ENCODE peak calls at places on chromosomes 7 and 10, in seven cellular contexts. U is IMR-90, C is H9, V is neuronal stem cell, K is mesenchymal stem cell, B is H1, S is mesendoderm. L is an unnamed sample. For H3K4me1, the result is how much of the 10 kb centered on the place peaks cover.

GRCh38 chr10:100895896-100896295 is 16.9 kb upstream of the SLF2 start:
- DNase-seq in V (no peak), U (no peak), K (no peak), C (no peak), B (no peak), S (no peak), L (no peak)

GRCh38 chr7:12244129-12244528 is 33.0 kb downstream of the TMEM106B start:
- DNase-seq in V (peak), B (peak), C (peak), U (peak), S (peak), K (peak), L (peak)

GRCh38 chr7:129176853-129177369 is 11.5 kb upstream of the SMO start:
- DNase-seq in B (no peak), S (no peak), U (no peak), V (no peak), C (no peak), K (no peak), L (no peak)

GRCh38 chr7:22669692-22670421 is 57.1 kb upstream of the IL6 start:
- DNase-seq in U (no peak), B (no peak), V (no peak), C (peak), S (peak), K (no peak), L (no peak)

GRCh38 chr10:613217-613616 is 76.3 kb downstream of the DIP2C start:
- DNase-seq in C (no peak), S (no peak), B (no peak), U (no peak), K (no peak), V (no peak), L (peak)

GRCh38 chr7:87993269-87993668 is 59.2 kb downstream of the ADAM22 start:
- DNase-seq in U (no peak), K (no peak), C (no peak), S (no peak), V (no peak), B (no peak), L (no peak)

GRCh38 chr10:58177362-58177947 is 90.2 kb downstream of the IPMK start:
- DNase-seq in U (peak), K (peak), C (no peak), B (no peak), V (no peak), S (peak), L (peak)

GRCh38 chr7:44681645-44682044 is 67.0 kb upstream of the ZMIZ2 start:
- DNase-seq in K (no peak), V (no peak), C (no peak), B (no peak), U (no peak), S (no peak), L (no peak)

GRCh38 chr10:7622969-7623368 is 43.8 kb downstream of the ITIH5 start:
- DNase-seq in U (no peak), B (peak), C (peak), K (no peak), V (peak), S (peak), L (peak)

GRCh38 chr7:130486963-130487324 is 4.9 kb upstream of the MEST start:
- DNase-seq in U (no peak), B (no peak), V (no peak), S (peak), C (no peak), K (no peak), L (peak)

GRCh38 chr7:25854608-25855497 is 297.1 kb upstream of the NFE2L3 start:
- DNase-seq in K (peak), C (peak), U (peak), S (peak), V (peak), B (peak), L (peak)

GRCh38 chr7:108094933-108095710 is 35.0 kb downstream of the LAMB4 start:
- DNase-seq in K (peak), B (no peak), S (no peak), C (no peak), U (peak), V (no peak), L (peak)

GRCh38 chr7:73577627-73578341 is 595 bp downstream of the TBL2 start:
- DNase-seq in K (peak), C (no peak), V (no peak), U (no peak), B (no peak), S (no peak), L (peak)

GRCh38 chr7:151869968-151870918 is 6.7 kb downstream of the PRKAG2 start:
- DNase-seq in K (no peak), U (no peak), C (no peak), V (no peak), B (no peak), S (no peak), L (no peak)

GRCh38 chr7:107643407-107643806 is 17.2 kb upstream of the SLC26A4 start:
- DNase-seq in K (peak), C (no peak), S (peak), B (no peak), V (no peak), U (peak), L (no peak)

GRCh38 chr10:121771957-121772356 is 155.9 kb downstream of the ATE1 start:
- DNase-seq in U (no peak), V (no peak), K (no peak), C (no peak), S (no peak), B (no peak), L (no peak)

GRCh38 chr10:132577350-132578005 is 39.9 kb downstream of the INPP5A start:
- DNase-seq in V (no peak), S (no peak), K (no peak), U (no peak), C (no peak), B (no peak), L (no peak)

GRCh38 chr7:46786221-46786951 is 795.5 kb downstream of the TNS3 start:
- DNase-seq in B (no peak), C (no peak), U (peak), K (no peak), S (peak), V (no peak), L (no peak)

GRCh38 chr7:131413711-131414110 is 86.0 kb downstream of the MKLN1 start:
- DNase-seq in U (no peak), S (no peak), K (no peak), C (no peak), V (no peak), B (no peak), L (no peak)

GRCh38 chr10:36172574-36172973 is 530.5 kb upstream of the FZD8 start:
- DNase-seq in V (no peak), U (peak), S (no peak), B (no peak), K (peak), C (no peak), L (no peak)

GRCh38 chr10:5800782-5801181 is 12.5 kb downstream of the GDI2 start:
- DNase-seq in S (no peak), B (no peak), K (no peak), U (peak), C (no peak), V (no peak), L (no peak)

GRCh38 chr10:124943301-124944092 is 1.6 kb downstream of the ZRANB1 start:
- DNase-seq in V (no peak), B (no peak), U (peak), S (no peak), C (no peak), K (peak), L (no peak)

GRCh38 chr7:142606081-142606480 is 143.2 kb upstream of the PRSS1 start:
- DNase-seq in B (no peak), C (no peak), U (no peak), K (no peak), V (no peak), S (no peak), L (no peak)
- H3K4me1 ChIP-seq in B (under half), C (under half), U (under half), K (under half), V (under half), S (under half), L (under half)

GRCh38 chr10:95758351-95759025 is 2.5 kb downstream of the ENTPD1 start:
- DNase-seq in U (peak), C (no peak), S (no peak), B (no peak), V (no peak), K (no peak), L (no peak)

GRCh38 chr10:95756796-95757657 is 1.1 kb downstream of the ENTPD1 start:
- DNase-seq in K (no peak), U (no peak), B (no peak), S (no peak), C (no peak), V (no peak), L (peak)

GRCh38 chr10:95759233-95759826 is 3.4 kb downstream of the ENTPD1 start:
- DNase-seq in V (no peak), S (no peak), B (no peak), U (no peak), K (no peak), C (no peak), L (no peak)

GRCh38 chr10:95755511-95756004 is 405 bp upstream of the ENTPD1 start:
- DNase-seq in S (peak), U (no peak), C (peak), V (no peak), B (no peak), K (peak), L (peak)

DNA sequence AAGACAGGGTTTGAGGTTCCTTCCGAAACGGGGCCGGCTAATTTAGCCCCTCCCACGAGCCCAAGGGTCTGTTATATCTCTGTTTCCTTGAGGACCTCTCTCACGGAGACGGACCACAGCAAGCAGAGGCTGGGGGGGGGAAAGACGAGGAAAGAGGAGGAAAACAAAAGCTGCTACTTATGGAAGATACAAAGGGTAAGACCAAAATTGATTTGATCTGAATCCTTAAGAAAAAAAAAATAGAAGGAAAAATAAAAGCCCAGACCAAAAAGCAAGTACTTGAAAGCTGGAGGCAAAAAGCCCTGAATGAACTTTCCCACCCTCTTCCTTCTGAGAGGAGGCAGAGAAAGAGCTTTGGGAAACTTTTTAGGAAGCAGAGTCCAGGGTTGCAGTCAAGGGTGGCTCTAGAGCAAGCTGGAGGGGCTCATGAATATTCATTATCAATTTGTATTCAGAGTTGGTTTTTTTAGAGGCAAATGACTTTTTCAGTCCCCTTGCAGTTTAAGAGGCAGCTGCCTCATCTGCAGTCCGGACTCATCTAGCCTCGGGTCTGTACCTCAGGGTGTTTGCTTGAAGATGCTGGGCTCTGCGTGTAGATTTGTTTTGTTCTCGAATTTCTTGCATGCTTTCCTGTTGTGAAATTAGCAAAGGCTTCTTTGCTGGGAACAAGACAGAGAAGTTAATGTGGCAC is at the start of gene ENTPD1:
- DNase-seq in V (no peak), C (peak), S (peak), K (peak), B (no peak), U (peak), L (peak)
- H3K27ac ChIP-seq in V (no peak), C (no peak), S (no peak), K (no peak), B (no peak), U (peak), L (no peak)

GRCh38 chr7:116726149-116726548 is 54.2 kb downstream of the MET start:
- DNase-seq in K (no peak), B (no peak), C (no peak), V (no peak), S (no peak), U (no peak), L (no peak)
- H2AK5ac ChIP-seq in K (no peak), B (no peak), C (no peak), V (no peak), S (no peak), U (no peak), L (no peak)

GRCh38 chr10:102778781-102779180 is 35.0 kb downstream of the WBP1L start:
- DNase-seq in B (no peak), U (no peak), K (no peak), S (no peak), V (no peak), C (no peak), L (no peak)
- H3K4me1 ChIP-seq in B (under half), U (under half), K (under half), S (under half), V (under half), C (under half), L (half or more)